ENCODE peak calls at places on chromosome 15, in ten cellular contexts. E is ovary, P is aorta, I is Peyer's patch, Z is esophagus muscularis mucosa, W is right cardiac atrium, U is sigmoid colon, X is OCI-LY7, G is brain microvascular endothelial cell, H is left ventricle myocardium inferior. O is an unnamed sample.

GRCh38 chr15:56936929-56937328 is 18.5 kb downstream of the TCF12 start:
- DNase-seq in E (no peak), P (no peak), I (no peak), Z (no peak), W (no peak), U (no peak), X (no peak), G (no peak), H (no peak), O (no peak)

GRCh38 chr15:52527898-52528464 is 699 bp downstream of the MYO5A start:
- DNase-seq in E (peak), P (peak), I (peak), Z (no peak), W (no peak), U (peak), X (peak), G (peak), H (no peak), O (no peak)

GRCh38 chr15:69976366-69976994 is 121.2 kb downstream of the TLE3 start:
- DNase-seq in E (no peak), P (no peak), I (no peak), Z (no peak), W (no peak), U (no peak), X (peak), G (peak), H (no peak), O (no peak)

GRCh38 chr15:49697121-49697520 is 76.3 kb downstream of the DTWD1 start:
- DNase-seq in E (no peak), P (no peak), I (no peak), Z (no peak), W (no peak), U (no peak), X (no peak), G (peak), H (no peak), O (no peak)

GRCh38 chr15:89342840-89343239 is 8.2 kb upstream of the POLG start:
- DNase-seq in E (no peak), P (peak), I (no peak), Z (no peak), W (no peak), U (no peak), X (no peak), G (no peak), H (no peak), O (no peak)

GRCh38 chr15:90264649-90265048 is 823 bp upstream of the NGRN start:
- DNase-seq in E (no peak), P (no peak), I (no peak), Z (no peak), W (no peak), U (no peak), X (peak), G (no peak), H (no peak), O (no peak)

GRCh38 chr15:52337198-52337853 is 41.7 kb upstream of the MYO5C start:
- DNase-seq in E (no peak), P (no peak), I (no peak), Z (no peak), W (no peak), U (no peak), X (no peak), G (peak), H (no peak), O (no peak)

GRCh38 chr15:80159811-80160569 is 7.2 kb downstream of the FAH start:
- DNase-seq in E (no peak), P (no peak), I (no peak), Z (peak), W (no peak), U (no peak), X (no peak), G (no peak), H (no peak), O (no peak)

GRCh38 chr15:56839099-56839498 is 79.3 kb upstream of the TCF12 start:
- DNase-seq in E (no peak), P (no peak), I (no peak), Z (no peak), W (no peak), U (no peak), X (no peak), G (no peak), H (no peak), O (no peak)

GRCh38 chr15:52678036-52678467 is 1.1 kb downstream of the ATOSA start:
- DNase-seq in E (peak), P (peak), I (peak), Z (peak), W (peak), U (peak), X (peak), G (peak), H (peak), O (no peak)

GRCh38 chr15:59266015-59266414 is 59.4 kb downstream of the LDHAL6B start:
- DNase-seq in E (no peak), P (no peak), I (no peak), Z (no peak), W (no peak), U (no peak), X (no peak), G (no peak), H (no peak), O (no peak)

GRCh38 chr15:41464889-41465580 is 28.6 kb upstream of the ITPKA start:
- DNase-seq in E (no peak), P (no peak), I (no peak), Z (no peak), W (no peak), U (peak), X (no peak), G (no peak), H (no peak), O (no peak)

GRCh38 chr15:33135355-33135781 is 59.1 kb downstream of the FMN1 start:
- DNase-seq in E (no peak), P (no peak), I (no peak), Z (no peak), W (no peak), U (no peak), X (no peak), G (no peak), H (no peak), O (no peak)

GRCh38 chr15:57333487-57333886 is 42.8 kb upstream of the CGNL1 start:
- DNase-seq in E (no peak), P (no peak), I (no peak), Z (no peak), W (no peak), U (no peak), X (no peak), G (peak), H (no peak), O (no peak)

GRCh38 chr15:29925227-29926082 is 103.2 kb upstream of the TJP1 start:
- DNase-seq in E (peak), P (peak), I (no peak), Z (no peak), W (peak), U (peak), X (peak), G (peak), H (peak), O (peak)

GRCh38 chr15:73504885-73505284 is 61.9 kb downstream of the REC114 start:
- DNase-seq in E (no peak), P (no peak), I (no peak), Z (no peak), W (no peak), U (no peak), X (no peak), G (no peak), H (no peak), O (no peak)

GRCh38 chr15:91886878-91887277 is 33.4 kb downstream of the SLCO3A1 start:
- DNase-seq in E (no peak), P (no peak), I (no peak), Z (no peak), W (no peak), U (no peak), X (no peak), G (no peak), H (no peak), O (no peak)
- H3K27ac ChIP-seq in E (no peak), P (no peak), I (no peak), Z (no peak), W (peak), U (no peak), X (no peak), G (no peak), H (peak), O (no peak)

GRCh38 chr15:65769482-65769881 is 22.6 kb downstream of the DENND4A start:
- DNase-seq in E (no peak), P (no peak), I (no peak), Z (no peak), W (no peak), U (no peak), X (no peak), G (no peak), H (no peak), O (no peak)

GRCh38 chr15:65766422-65767263 is 25.4 kb downstream of the DENND4A start:
- DNase-seq in E (no peak), P (no peak), I (no peak), Z (no peak), W (no peak), U (no peak), X (no peak), G (no peak), H (no peak), O (no peak)

GRCh38 chr15:65771870-65772269 is 20.2 kb downstream of the DENND4A start:
- DNase-seq in E (no peak), P (no peak), I (no peak), Z (no peak), W (no peak), U (no peak), X (no peak), G (no peak), H (no peak), O (no peak)

GRCh38 chr15:65767264-65767595 is 24.9 kb downstream of the DENND4A start:
- DNase-seq in E (no peak), P (no peak), I (no peak), Z (no peak), W (no peak), U (no peak), X (no peak), G (no peak), H (no peak), O (no peak)

GRCh38 chr15:65767895-65768294 is 24.2 kb downstream of the DENND4A start:
- DNase-seq in E (no peak), P (no peak), I (no peak), Z (no peak), W (no peak), U (no peak), X (no peak), G (no peak), H (no peak), O (no peak)
- H3K27ac ChIP-seq in E (no peak), P (no peak), I (no peak), Z (no peak), W (no peak), U (no peak), X (no peak), G (no peak), H (no peak), O (no peak)

GRCh38 chr15:99409097-99409473 is 156.7 kb upstream of the MEF2A start:
- DNase-seq in E (no peak), P (peak), I (no peak), Z (peak), W (peak), U (peak), X (peak), G (peak), H (peak), O (peak)
- H3K27ac ChIP-seq in E (no peak), P (peak), I (no peak), Z (peak), W (no peak), U (peak), X (no peak), G (no peak), H (peak), O (no peak)

GRCh38 chr15:86526938-86527735 is 447.5 kb downstream of the AGBL1 start:
- DNase-seq in E (no peak), P (no peak), I (no peak), Z (no peak), W (no peak), U (no peak), X (no peak), G (no peak), H (no peak), O (no peak)

DNA sequence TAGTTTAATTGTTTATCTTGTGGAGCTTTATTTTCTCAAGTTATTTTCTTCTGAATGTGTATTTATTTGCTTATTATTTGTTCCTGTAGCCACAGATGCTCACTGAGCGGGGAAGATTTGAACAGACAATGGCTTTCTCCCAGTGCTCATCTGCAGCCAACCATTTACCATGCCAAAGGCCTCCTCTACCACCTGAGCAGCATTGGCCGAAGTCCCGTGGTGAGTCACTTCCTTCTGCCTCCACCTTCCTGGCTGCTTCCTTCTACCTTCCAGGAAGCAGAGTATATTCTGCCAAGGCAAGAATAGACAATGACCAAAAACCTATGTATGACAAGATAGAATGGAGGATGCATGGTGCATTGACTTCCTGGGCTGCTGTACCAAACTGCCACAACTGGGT is 443.1 kb downstream of the AGBL1 start:
- DNase-seq in E (no peak), P (no peak), I (no peak), Z (no peak), W (no peak), U (no peak), X (no peak), G (no peak), H (no peak), O (no peak)
- H3K27ac ChIP-seq in E (no peak), P (no peak), I (no peak), Z (no peak), W (no peak), U (no peak), X (no peak), G (no peak), H (no peak), O (no peak)

GRCh38 chr15:55218068-55218467 is 21.3 kb upstream of the RSL24D1 start:
- DNase-seq in E (no peak), P (no peak), I (no peak), Z (no peak), W (no peak), U (no peak), X (no peak), G (no peak), H (no peak), O (no peak)
- H3K27ac ChIP-seq in E (no peak), P (no peak), I (no peak), Z (peak), W (no peak), U (no peak), X (no peak), G (no peak), H (no peak), O (no peak)

GRCh38 chr15:71538922-71539321 is 271.4 kb upstream of the NR2E3 start:
- DNase-seq in E (no peak), P (no peak), I (no peak), Z (peak), W (no peak), U (no peak), X (no peak), G (no peak), H (no peak), O (no peak)
- H3K27ac ChIP-seq in E (no peak), P (no peak), I (no peak), Z (no peak), W (no peak), U (no peak), X (no peak), G (no peak), H (no peak), O (peak)

GRCh38 chr15:64155802-64156651 is 4.5 kb downstream of the SNX22 start:
- DNase-seq in E (no peak), P (no peak), I (no peak), Z (no peak), W (no peak), U (no peak), X (no peak), G (no peak), H (no peak), O (no peak)

GRCh38 chr15:64158363-64159134 is 4.3 kb downstream of the PPIB start:
- DNase-seq in E (no peak), P (no peak), I (no peak), Z (no peak), W (peak), U (no peak), X (no peak), G (no peak), H (no peak), O (no peak)

GRCh38 chr15:64153480-64154367 is 2.2 kb downstream of the SNX22 start:
- DNase-seq in E (peak), P (peak), I (peak), Z (peak), W (peak), U (peak), X (peak), G (peak), H (peak), O (peak)

GRCh38 chr15:64157599-64158125 is 5.2 kb downstream of the PPIB start:
- DNase-seq in E (no peak), P (no peak), I (no peak), Z (no peak), W (no peak), U (no peak), X (no peak), G (no peak), H (no peak), O (no peak)

DNA sequence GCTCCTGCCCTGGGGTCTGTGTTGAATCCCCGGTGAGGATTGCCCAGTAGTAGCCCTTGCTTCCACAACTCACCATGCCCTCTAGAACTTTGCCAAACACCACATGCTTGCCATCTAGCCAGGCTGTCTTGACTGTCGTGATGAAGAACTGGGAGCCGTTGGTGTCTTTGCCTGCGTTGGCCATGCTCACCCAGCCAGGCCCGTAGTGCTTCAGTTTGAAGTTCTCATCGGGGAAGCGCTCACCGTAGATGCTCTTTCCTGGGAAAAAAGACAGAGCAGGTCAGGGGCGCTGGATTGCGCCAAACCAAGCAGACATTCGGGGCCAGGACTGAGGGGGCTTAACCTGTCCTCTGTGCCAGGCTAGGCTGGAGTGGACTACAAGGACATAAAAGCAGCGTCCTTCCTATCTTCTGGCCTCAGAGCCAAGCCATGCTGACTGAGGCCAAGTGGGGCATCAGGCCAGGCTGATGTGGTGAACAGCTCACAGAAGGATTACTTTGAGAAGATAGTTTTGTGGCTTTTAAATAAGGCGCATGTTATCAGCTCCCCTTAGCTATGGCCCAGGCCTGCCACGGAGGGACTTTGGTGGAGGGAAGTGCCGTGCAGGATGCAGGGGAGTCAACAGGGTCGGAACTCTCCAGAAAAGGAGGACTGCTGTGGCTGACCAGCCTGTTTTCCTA is 5.3 kb downstream of the SNX22 start:
- DNase-seq in E (no peak), P (no peak), I (no peak), Z (no peak), W (peak), U (no peak), X (no peak), G (no peak), H (no peak), O (no peak)
- H3K27ac ChIP-seq in E (no peak), P (no peak), I (no peak), Z (no peak), W (peak), U (no peak), X (no peak), G (no peak), H (peak), O (no peak)

DNA sequence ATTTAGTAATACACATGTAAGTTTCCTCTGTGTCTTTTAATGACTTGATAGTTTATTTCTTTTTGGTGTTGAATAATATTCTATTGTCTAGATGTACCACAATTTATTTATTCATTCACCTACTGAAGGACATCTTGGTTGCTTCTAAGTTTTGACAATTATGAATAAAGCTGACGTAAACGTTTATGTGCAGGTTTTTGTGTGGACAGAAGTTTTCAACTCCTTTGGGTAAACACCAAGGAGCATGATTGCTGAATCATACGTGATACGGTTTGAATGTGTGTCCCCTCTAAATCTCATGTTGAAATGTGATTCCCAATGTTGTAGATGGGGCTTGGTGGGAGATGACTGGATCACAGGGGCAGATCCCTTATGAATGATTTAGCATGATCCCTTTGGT is 21.5 kb downstream of the SPESP1 start:
- DNase-seq in E (no peak), P (no peak), I (no peak), Z (no peak), W (no peak), U (no peak), X (no peak), G (no peak), H (no peak), O (no peak)
- H3K27ac ChIP-seq in E (no peak), P (no peak), I (no peak), Z (no peak), W (no peak), U (no peak), X (no peak), G (no peak), H (no peak), O (no peak)

GRCh38 chr15:101252836-101253235 is 988 bp upstream of the CHSY1 start:
- DNase-seq in E (no peak), P (no peak), I (no peak), Z (no peak), W (no peak), U (no peak), X (no peak), G (no peak), H (no peak), O (no peak)
- H3K27ac ChIP-seq in E (no peak), P (no peak), I (peak), Z (peak), W (no peak), U (peak), X (no peak), G (peak), H (peak), O (peak)

GRCh38 chr15:92163641-92164040 is 230.0 kb upstream of the ST8SIA2 start:
- DNase-seq in E (no peak), P (no peak), I (no peak), Z (no peak), W (no peak), U (no peak), X (no peak), G (no peak), H (no peak), O (no peak)
- H3K27ac ChIP-seq in E (no peak), P (no peak), I (no peak), Z (no peak), W (no peak), U (no peak), X (no peak), G (no peak), H (no peak), O (no peak)